ENCODE peak calls at places on chromosome 14, in six cellular contexts. P is heart right ventricle, X is Peyer's patch, W is fibroblast of lung, F is prostate gland, Z is GM12864. K is an unnamed sample.

GRCh38 chr14:94022532-94023411 is 3.4 kb upstream of the OTUB2 start:
- DNase-seq in P (no peak), X (no peak), W (no peak), F (no peak), Z (no peak), K (no peak)

GRCh38 chr14:72961579-72962335 is 35.5 kb downstream of the DCAF4 start:
- DNase-seq in P (no peak), X (no peak), W (no peak), F (no peak), Z (no peak), K (no peak)

GRCh38 chr14:65241125-65241752 is 138.9 kb upstream of the MAX start:
- DNase-seq in P (no peak), X (no peak), W (no peak), F (no peak), Z (no peak), K (no peak)

GRCh38 chr14:49479432-49479831 is 106.7 kb downstream of the RPS29 start:
- DNase-seq in P (no peak), X (no peak), W (peak), F (peak), Z (no peak), K (no peak)

GRCh38 chr14:80926706-80927384 is 14.7 kb downstream of the CEP128 start:
- DNase-seq in P (no peak), X (no peak), W (peak), F (no peak), Z (no peak), K (peak)

GRCh38 chr14:84814391-84814790 is 715.6 kb upstream of the FLRT2 start:
- DNase-seq in P (no peak), X (no peak), W (no peak), F (no peak), Z (no peak), K (no peak)

GRCh38 chr14:62307844-62308243 is 545.6 kb downstream of the SNAPC1 start:
- DNase-seq in P (no peak), X (no peak), W (no peak), F (no peak), Z (no peak), K (no peak)

GRCh38 chr14:100764716-100765115 is 38.0 kb downstream of the DLK1 start:
- DNase-seq in P (no peak), X (no peak), W (no peak), F (no peak), Z (no peak), K (no peak)

GRCh38 chr14:92635031-92635430 is 113.4 kb downstream of the LGMN start:
- DNase-seq in P (no peak), X (no peak), W (no peak), F (no peak), Z (no peak), K (no peak)

GRCh38 chr14:92503756-92504491 is 9.7 kb upstream of the RIN3 start:
- DNase-seq in P (no peak), X (no peak), W (peak), F (no peak), Z (no peak), K (no peak)

GRCh38 chr14:71117839-71118743 is 210.8 kb downstream of the PCNX1 start:
- DNase-seq in P (no peak), X (no peak), W (peak), F (no peak), Z (no peak), K (no peak)

GRCh38 chr14:72033331-72033730 is 101.1 kb downstream of the RGS6 start:
- DNase-seq in P (no peak), X (no peak), W (no peak), F (no peak), Z (no peak), K (no peak)

GRCh38 chr14:97878727-97879126 is 1081.5 kb downstream of the VRK1 start:
- DNase-seq in P (no peak), X (no peak), W (no peak), F (peak), Z (no peak), K (no peak)

GRCh38 chr14:52467515-52468266 is 84.6 kb downstream of the TXNDC16 start:
- DNase-seq in P (no peak), X (no peak), W (no peak), F (no peak), Z (no peak), K (no peak)

GRCh38 chr14:99029150-99029915 is 242.7 kb downstream of the BCL11B start:
- DNase-seq in P (no peak), X (no peak), W (no peak), F (no peak), Z (no peak), K (no peak)

GRCh38 chr14:22112004-22112403 is 438.4 kb upstream of the OR4E1 start:
- DNase-seq in P (peak), X (no peak), W (no peak), F (no peak), Z (no peak), K (no peak)

DNA sequence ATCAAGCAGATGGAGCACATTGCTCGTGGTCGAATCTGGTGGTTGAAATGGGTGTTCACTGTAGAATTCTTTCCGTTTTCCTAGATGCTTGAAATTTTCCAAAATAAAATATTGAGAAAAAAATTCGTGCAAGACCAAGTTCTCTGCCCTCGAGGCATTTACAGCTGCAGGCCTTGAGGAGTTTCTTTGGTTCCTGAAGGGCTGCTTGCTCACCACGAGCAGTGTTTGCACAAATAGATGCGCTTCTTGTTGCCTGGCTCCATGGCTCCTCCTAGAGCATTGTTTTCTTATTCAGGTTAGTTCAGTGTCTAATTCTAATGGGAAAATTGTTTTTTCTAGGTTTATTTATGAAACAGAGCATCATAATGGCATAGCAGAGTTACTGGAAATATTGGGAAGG is 74.5 kb upstream of the DYNC1H1 start:
- DNase-seq in P (no peak), X (peak), W (peak), F (no peak), Z (no peak), K (peak)
- TF ChIP-seq CTCF in P (no peak), X (no peak), W (no peak), F (no peak), Z (no peak), K (peak)

GRCh38 chr14:90557516-90557915 is 160.7 kb downstream of the CALM1 start:
- DNase-seq in P (no peak), X (no peak), W (no peak), F (no peak), Z (no peak), K (no peak)

GRCh38 chr14:90554341-90554740 is 157.5 kb downstream of the CALM1 start:
- DNase-seq in P (peak), X (no peak), W (no peak), F (peak), Z (no peak), K (no peak)

GRCh38 chr14:90555126-90556049 is 158.6 kb downstream of the CALM1 start:
- DNase-seq in P (no peak), X (no peak), W (no peak), F (no peak), Z (no peak), K (no peak)

GRCh38 chr14:90556666-90557450 is 160.0 kb downstream of the CALM1 start:
- DNase-seq in P (no peak), X (no peak), W (no peak), F (no peak), Z (no peak), K (no peak)

GRCh38 chr14:90556050-90556477 is 159.2 kb downstream of the CALM1 start:
- DNase-seq in P (peak), X (no peak), W (no peak), F (no peak), Z (no peak), K (no peak)
- H3K4me3 ChIP-seq in P (peak), X (no peak), W (no peak), F (no peak), Z (no peak), K (no peak)

GRCh38 chr14:63840981-63841380 is 11.8 kb upstream of the SYNE2 start:
- DNase-seq in P (peak), X (peak), W (no peak), F (no peak), Z (no peak), K (no peak)
- TF ChIP-seq CTCF in P (peak), X (no peak), W (no peak), F (no peak), Z (peak), K (peak)

DNA sequence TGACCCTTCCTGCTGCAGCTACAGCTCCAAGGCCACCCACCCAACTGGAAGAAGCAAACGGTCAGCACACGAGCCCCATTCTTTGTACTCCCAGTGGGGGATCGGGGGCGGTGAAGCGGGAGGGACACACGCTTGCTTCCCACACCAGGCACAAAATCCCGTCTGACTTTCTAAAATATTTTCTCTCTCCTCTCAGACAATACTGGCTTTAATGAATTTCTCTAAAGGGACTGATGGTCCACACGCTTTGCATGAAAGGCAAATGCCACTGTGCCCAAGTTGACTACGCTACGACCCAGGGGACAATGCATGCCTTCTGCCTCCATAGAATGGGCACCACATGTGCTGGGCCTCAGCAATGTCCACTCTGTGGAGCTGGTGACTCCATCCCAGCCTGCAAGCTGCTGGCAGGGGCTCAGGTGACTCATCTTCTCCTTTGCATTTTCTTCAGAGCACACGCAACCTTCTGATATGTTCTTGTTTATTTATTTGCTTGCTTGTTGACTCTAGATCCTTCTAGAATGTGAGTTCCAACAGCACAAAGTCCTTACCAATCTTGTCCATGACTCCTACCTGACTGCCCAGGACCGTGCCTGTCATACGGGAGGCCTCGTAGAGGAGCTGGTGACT is 15.6 kb downstream of the SYNE3 start:
- DNase-seq in P (no peak), X (no peak), W (peak), F (no peak), Z (no peak), K (no peak)
- H3K4me3 ChIP-seq in P (no peak), X (no peak), W (no peak), F (no peak), Z (peak), K (no peak)

GRCh38 chr14:20866963-20867362 is 24.2 kb upstream of the RNASE3 start:
- DNase-seq in P (no peak), X (no peak), W (no peak), F (no peak), Z (no peak), K (no peak)
- TF ChIP-seq CTCF in P (peak), X (no peak), W (peak), F (no peak), Z (peak), K (peak)

GRCh38 chr14:34376868-34377267 is 85.2 kb downstream of the SPTSSA start:
- DNase-seq in P (no peak), X (no peak), W (no peak), F (no peak), Z (no peak), K (no peak)

GRCh38 chr14:34380446-34380845 is 81.6 kb downstream of the SPTSSA start:
- DNase-seq in P (no peak), X (no peak), W (no peak), F (no peak), Z (no peak), K (no peak)

GRCh38 chr14:34374998-34375740 is 86.9 kb downstream of the SPTSSA start:
- DNase-seq in P (no peak), X (no peak), W (no peak), F (peak), Z (no peak), K (no peak)

DNA sequence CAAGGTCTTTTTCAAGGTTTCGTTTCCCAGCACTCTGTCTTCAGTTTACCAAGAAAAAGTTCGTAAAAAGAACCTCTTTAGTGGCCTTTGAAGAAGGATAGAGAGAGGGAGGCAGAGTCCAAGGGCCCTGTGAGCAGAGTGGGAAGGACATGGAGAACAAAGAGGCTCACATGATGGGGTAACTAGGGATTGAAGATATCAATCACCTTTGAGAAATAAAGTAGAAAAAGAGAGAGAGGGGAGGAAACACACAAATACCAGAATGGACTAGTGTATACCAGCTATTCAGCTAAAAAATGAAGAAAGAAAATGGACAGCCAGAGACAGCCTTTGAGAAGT is 82.3 kb downstream of the SPTSSA start:
- DNase-seq in P (no peak), X (no peak), W (no peak), F (no peak), Z (no peak), K (no peak)
- H3K4me3 ChIP-seq in P (no peak), X (no peak), W (no peak), F (no peak), Z (no peak), K (no peak)

K was measured in AG09309.